ENCODE peak calls at places on chromosomes 13 and 19, in seven cellular contexts. Y, D, I, C, Z, K and G are unnamed samples.

GRCh38 chr13:42553098-42554046 is 20.6 kb upstream of the TNFSF11 start:
- DNase-seq in Y (no peak), D (no peak), I (no peak), C (no peak), Z (no peak), K (no peak), G (no peak)

GRCh38 chr13:99656843-99657506 is 155.7 kb downstream of the TM9SF2 start:
- DNase-seq in Y (no peak), D (no peak), I (no peak), C (no peak), Z (no peak), K (no peak), G (no peak)

GRCh38 chr19:8336665-8337064 is 6.4 kb downstream of the KANK3 start:
- DNase-seq in Y (no peak), D (no peak), I (no peak), C (no peak), Z (no peak), K (no peak), G (no peak)

GRCh38 chr19:8664671-8665057 is 33.9 kb downstream of the ACTL9 start:
- DNase-seq in Y (no peak), D (no peak), I (no peak), C (no peak), Z (no peak), K (no peak), G (no peak)

GRCh38 chr13:60411983-60412382 is 15.0 kb downstream of the TDRD3 start:
- DNase-seq in Y (no peak), D (no peak), I (no peak), C (no peak), Z (no peak), K (no peak), G (no peak)

GRCh38 chr19:7912144-7912696 is 2.4 kb upstream of the TGFBR3L start:
- DNase-seq in Y (no peak), D (no peak), I (no peak), C (no peak), Z (no peak), K (no peak), G (no peak)

GRCh38 chr13:66887088-66887487 is 343.0 kb downstream of the PCDH9 start:
- DNase-seq in Y (no peak), D (no peak), I (no peak), C (no peak), Z (no peak), K (peak), G (no peak)

GRCh38 chr19:12838182-12838890 is at the start of gene MAST1:
- DNase-seq in Y (peak), D (no peak), I (peak), C (no peak), Z (peak), K (no peak), G (no peak)

GRCh38 chr19:7772752-7773291 is 9.8 kb downstream of the CLEC4M start:
- DNase-seq in Y (no peak), D (no peak), I (peak), C (no peak), Z (peak), K (peak), G (no peak)

GRCh38 chr13:100608906-100609305 is 20.3 kb upstream of the GGACT start:
- DNase-seq in Y (no peak), D (no peak), I (peak), C (no peak), Z (no peak), K (peak), G (no peak)

GRCh38 chr19:43525836-43526771 is 897 bp downstream of the ETHE1 start:
- DNase-seq in Y (peak), D (no peak), I (no peak), C (no peak), Z (peak), K (no peak), G (no peak)
- TF ChIP-seq REST in Y (no peak), D (no peak), I (no peak), C (no peak), Z (no peak), K (no peak), G (no peak)

GRCh38 chr19:1225451-1226226 is 12.2 kb downstream of the CBARP start:
- DNase-seq in Y (no peak), D (no peak), I (no peak), C (no peak), Z (no peak), K (no peak), G (no peak)

GRCh38 chr19:1227655-1228054 is 10.2 kb downstream of the CBARP start:
- DNase-seq in Y (no peak), D (peak), I (no peak), C (no peak), Z (no peak), K (no peak), G (no peak)

GRCh38 chr19:1227313-1227626 is 10.5 kb downstream of the CBARP start:
- DNase-seq in Y (no peak), D (no peak), I (no peak), C (no peak), Z (no peak), K (no peak), G (no peak)

GRCh38 chr19:1226227-1226518 is 11.6 kb downstream of the CBARP start:
- DNase-seq in Y (no peak), D (no peak), I (no peak), C (no peak), Z (no peak), K (no peak), G (no peak)

DNA sequence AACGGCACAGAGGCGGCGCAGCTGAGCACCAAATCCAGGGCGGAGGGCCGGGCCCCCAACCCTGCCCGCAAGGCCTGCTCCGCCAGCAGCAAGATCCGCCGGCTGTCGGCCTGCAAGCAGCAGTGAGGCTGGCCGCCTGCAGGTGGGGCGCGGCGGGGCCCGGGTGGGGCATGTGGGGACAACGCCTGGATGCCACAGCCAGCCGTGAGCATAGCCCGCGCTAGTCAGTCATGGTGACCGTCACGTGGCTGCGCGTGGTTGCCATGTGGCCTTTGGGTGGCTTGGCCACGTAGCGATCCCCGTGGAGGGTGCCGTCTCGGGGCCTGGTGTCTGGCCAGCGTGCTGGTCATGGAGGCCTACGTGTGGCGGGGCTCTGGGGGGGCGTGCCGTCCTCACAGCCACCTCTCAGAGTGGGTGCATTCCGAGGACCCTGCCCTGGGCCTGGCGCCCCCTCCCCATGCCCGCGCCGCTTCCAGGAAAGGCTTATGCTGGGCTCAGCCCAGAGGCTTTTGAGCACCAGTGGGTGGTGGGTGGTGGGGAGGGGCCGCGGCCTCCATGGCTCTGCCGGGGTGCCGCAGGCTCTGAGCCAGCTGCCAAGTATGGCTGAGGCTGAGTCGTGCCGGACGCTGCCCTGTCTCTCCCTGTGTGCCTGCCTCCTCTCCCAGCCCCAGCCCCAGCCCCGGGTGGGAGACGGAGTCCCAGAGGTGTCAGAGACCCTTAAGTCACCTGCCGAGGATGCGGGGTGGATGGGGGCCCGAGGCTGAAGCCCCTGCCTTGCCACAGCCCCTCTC is 11.1 kb downstream of the CBARP start:
- DNase-seq in Y (no peak), D (no peak), I (no peak), C (no peak), Z (no peak), K (no peak), G (no peak)
- TF ChIP-seq POLR2AphosphoS5 in Y (no peak), D (no peak), I (peak), C (no peak), Z (no peak), K (no peak), G (no peak)

GRCh38 chr13:61756031-61756430 is 340.4 kb upstream of the PCDH20 start:
- DNase-seq in Y (no peak), D (no peak), I (no peak), C (no peak), Z (no peak), K (no peak), G (no peak)
- TF ChIP-seq REST in Y (no peak), D (no peak), I (no peak), C (no peak), Z (no peak), K (no peak), G (no peak)

GRCh38 chr19:35863018-35863417 is 5.4 kb upstream of the APLP1 start:
- DNase-seq in Y (no peak), D (no peak), I (no peak), C (no peak), Z (no peak), K (no peak), G (no peak)
- TF ChIP-seq POLR2AphosphoS5 in Y (no peak), D (no peak), I (no peak), C (no peak), Z (no peak), K (no peak), G (no peak)

DNA sequence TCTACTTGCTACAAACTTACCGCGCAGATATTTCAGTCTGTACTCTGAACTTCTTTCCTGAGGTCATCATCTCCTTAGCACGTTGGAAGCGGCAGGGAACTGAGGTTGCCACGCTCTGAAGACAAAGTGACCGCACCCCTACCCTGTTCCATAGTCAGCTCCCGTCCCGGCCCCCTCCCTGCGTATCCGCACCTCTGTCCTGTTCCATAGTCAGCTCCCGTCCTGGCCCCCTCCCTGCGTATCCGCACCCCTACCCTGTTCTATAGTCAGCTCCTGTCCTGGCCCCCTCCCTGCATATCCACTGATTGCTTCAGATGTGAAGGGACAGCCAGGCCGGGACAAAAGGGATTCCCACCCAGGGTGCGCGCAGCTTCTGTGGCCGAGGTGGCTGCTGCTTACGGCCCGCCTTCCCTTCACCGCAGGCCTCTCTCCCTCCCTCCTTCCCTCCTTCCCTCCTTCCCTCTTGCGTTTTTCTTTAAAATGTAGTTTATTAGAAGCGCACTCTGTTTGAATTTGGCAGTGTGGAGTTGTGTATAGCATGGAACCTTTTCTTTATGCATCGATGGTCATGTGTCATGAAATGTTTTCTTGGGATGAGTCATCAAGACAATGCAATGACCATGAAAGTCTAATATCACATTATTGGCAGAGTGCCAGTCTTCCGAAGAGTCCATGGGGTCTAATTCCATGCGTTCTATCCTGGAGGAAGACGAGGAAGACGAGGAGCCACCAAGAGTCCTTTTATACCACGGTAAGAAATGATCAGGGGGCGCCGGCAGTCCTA is 21.9 kb upstream of the NDUFS7 start:
- DNase-seq in Y (no peak), D (no peak), I (no peak), C (no peak), Z (no peak), K (no peak), G (no peak)
- TF ChIP-seq REST in Y (no peak), D (no peak), I (no peak), C (no peak), Z (no peak), K (no peak), G (no peak)

DNA sequence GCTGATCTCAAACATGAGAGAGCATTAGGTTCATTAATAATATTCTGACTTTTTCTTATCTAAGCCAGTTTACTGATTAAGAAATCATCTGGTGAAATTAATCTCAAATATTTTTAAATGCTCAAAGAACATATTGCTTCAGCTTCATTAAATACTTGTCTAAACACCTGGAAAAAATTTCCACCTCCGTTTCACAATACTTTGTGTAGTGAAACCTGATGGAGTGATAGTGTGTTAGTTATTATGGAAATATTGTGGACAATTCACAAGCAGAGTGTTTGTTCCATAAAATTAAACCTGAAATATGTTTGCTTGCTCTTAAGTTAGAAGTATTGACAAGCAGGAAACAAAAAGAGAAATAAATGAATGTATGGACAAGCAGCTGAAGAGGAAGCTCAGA is 57.3 kb upstream of the RNF113B start:
- DNase-seq in Y (no peak), D (no peak), I (no peak), C (no peak), Z (no peak), K (no peak), G (no peak)
- TF ChIP-seq POLR2AphosphoS5 in Y (no peak), D (no peak), I (no peak), C (no peak), Z (no peak), K (no peak), G (no peak)